ENCODE peak calls at places on chromosome 17, in four cellular contexts. C, X, F and I are unnamed samples.
A peak's percentile ranks its signal among the peaks of the same experiment; 100 is the strongest.

GRCh38 chr17:16923904-16924700 is 47.8 kb downstream of the TNFRSF13B start:
- DNase-seq in C (no peak), X (no peak), F (peak; percentile 19), I (no peak)

GRCh38 chr17:32746698-32747097 is 130.2 kb downstream of the MYO1D start:
- DNase-seq in C (no peak), X (no peak), F (no peak), I (no peak)

GRCh38 chr17:50618941-50619340 is 15.7 kb upstream of the ABCC3 start:
- DNase-seq in C (no peak), X (no peak), F (no peak), I (no peak)

GRCh38 chr17:82457071-82457789 is 1.3 kb upstream of the NARF start:
- DNase-seq in C (no peak), X (no peak), F (peak; percentile 78), I (no peak)

GRCh38 chr17:979539-980405 is at the start of gene NXN:
- DNase-seq in C (peak; percentile 89), X (peak; percentile 83), F (peak; percentile 72), I (peak; percentile 77)

GRCh38 chr17:43217614-43218087 is 6.0 kb downstream of the TMEM106A start:
- DNase-seq in C (no peak), X (no peak), F (no peak), I (no peak)

GRCh38 chr17:32440722-32441121 is 3.6 kb upstream of the PSMD11 start:
- DNase-seq in C (no peak), X (no peak), F (no peak), I (no peak)

GRCh38 chr17:4229627-4230026 is 34.2 kb downstream of the ANKFY1 start:
- DNase-seq in C (no peak), X (no peak), F (no peak), I (no peak)

GRCh38 chr17:70407501-70407900 is 238.2 kb downstream of the KCNJ2 start:
- DNase-seq in C (no peak), X (no peak), F (no peak), I (no peak)

GRCh38 chr17:27244481-27245223 is 49.3 kb upstream of the WSB1 start:
- DNase-seq in C (peak; percentile 54), X (no peak), F (peak; percentile 56), I (no peak)